ENCODE peak calls at places on chromosomes 4 and X, in ten cellular contexts. One of them, this sample, is unnamed.

GRCh38 chrX:3713225-3713936 is at the start of gene PRKX:
- DNase-seq in AML-193: peak; percentile 18
- DNase-seq in HT1080: peak; percentile 36
- DNase-seq in hypothalamus: no peak
- DNase-seq in Kasumi-1: peak; percentile 12
- DNase-seq in NCI-H774: no peak
- DNase-seq in astrocyte of the cerebellum: no peak
- DNase-seq in T-helper 1 cell: peak; percentile 50
- DNase-seq in progenitor cell of endocrine pancreas: peak; percentile 61
- DNase-seq in H4: peak; percentile 11
- DNase-seq in this sample: no peak

GRCh38 chr4:7500404-7500803 is 65.7 kb upstream of the PSAPL1 start:
- DNase-seq in AML-193: no peak
- DNase-seq in H4: no peak
- DNase-seq in T-helper 1 cell: no peak
- DNase-seq in hypothalamus: no peak
- DNase-seq in Kasumi-1: no peak
- DNase-seq in astrocyte of the cerebellum: no peak
- DNase-seq in HT1080: no peak
- DNase-seq in NCI-H774: no peak
- DNase-seq in progenitor cell of endocrine pancreas: no peak
- DNase-seq in this sample: no peak

GRCh38 chr4:70671091-70671490 is 4.8 kb upstream of the JCHAIN start:
- DNase-seq in H4: no peak
- DNase-seq in HT1080: no peak
- DNase-seq in T-helper 1 cell: no peak
- DNase-seq in hypothalamus: no peak
- DNase-seq in Kasumi-1: no peak
- DNase-seq in progenitor cell of endocrine pancreas: no peak
- DNase-seq in NCI-H774: no peak
- DNase-seq in astrocyte of the cerebellum: no peak
- DNase-seq in AML-193: no peak
- DNase-seq in this sample: no peak

GRCh38 chrX:2710496-2710895 is 19.4 kb downstream of the CD99 start:
- DNase-seq in H4: no peak
- DNase-seq in astrocyte of the cerebellum: no peak
- DNase-seq in AML-193: no peak
- DNase-seq in progenitor cell of endocrine pancreas: no peak
- DNase-seq in Kasumi-1: no peak
- DNase-seq in T-helper 1 cell: no peak
- DNase-seq in hypothalamus: no peak
- DNase-seq in NCI-H774: no peak
- DNase-seq in HT1080: peak; percentile 79
- DNase-seq in this sample: no peak

GRCh38 chr4:24770111-24770584 is 25.2 kb upstream of the SOD3 start:
- DNase-seq in astrocyte of the cerebellum: peak; percentile 86
- DNase-seq in HT1080: peak; percentile 99
- DNase-seq in AML-193: no peak
- DNase-seq in H4: peak; percentile 57
- DNase-seq in T-helper 1 cell: no peak
- DNase-seq in Kasumi-1: peak; percentile 85
- DNase-seq in NCI-H774: no peak
- DNase-seq in progenitor cell of endocrine pancreas: no peak
- DNase-seq in hypothalamus: no peak
- DNase-seq in this sample: no peak

GRCh38 chr4:30792616-30793015 is 72.4 kb downstream of the PCDH7 start:
- DNase-seq in T-helper 1 cell: no peak
- DNase-seq in astrocyte of the cerebellum: no peak
- DNase-seq in Kasumi-1: no peak
- DNase-seq in HT1080: no peak
- DNase-seq in hypothalamus: no peak
- DNase-seq in NCI-H774: no peak
- DNase-seq in H4: no peak
- DNase-seq in progenitor cell of endocrine pancreas: no peak
- DNase-seq in AML-193: no peak
- DNase-seq in this sample: no peak

GRCh38 chr4:141038428-141038827 is 94.8 kb downstream of the RNF150 start:
- DNase-seq in H4: no peak
- DNase-seq in Kasumi-1: no peak
- DNase-seq in progenitor cell of endocrine pancreas: no peak
- DNase-seq in hypothalamus: no peak
- DNase-seq in AML-193: no peak
- DNase-seq in NCI-H774: no peak
- DNase-seq in astrocyte of the cerebellum: no peak
- DNase-seq in HT1080: no peak
- DNase-seq in T-helper 1 cell: no peak
- DNase-seq in this sample: no peak

GRCh38 chrX:45070116-45071007 is 130.3 kb downstream of the DIPK2B start:
- DNase-seq in T-helper 1 cell: no peak
- DNase-seq in AML-193: no peak
- DNase-seq in H4: peak; percentile 49
- DNase-seq in hypothalamus: no peak
- DNase-seq in astrocyte of the cerebellum: peak; percentile 47
- DNase-seq in progenitor cell of endocrine pancreas: no peak
- DNase-seq in HT1080: peak; percentile 36
- DNase-seq in NCI-H774: no peak
- DNase-seq in Kasumi-1: peak; percentile 30
- DNase-seq in this sample: no peak

GRCh38 chrX:10617964-10618342 is 2.4 kb downstream of the MID1 start:
- DNase-seq in T-helper 1 cell: no peak
- DNase-seq in hypothalamus: no peak
- DNase-seq in astrocyte of the cerebellum: no peak
- DNase-seq in Kasumi-1: no peak
- DNase-seq in H4: peak; percentile 23
- DNase-seq in progenitor cell of endocrine pancreas: no peak
- DNase-seq in NCI-H774: no peak
- DNase-seq in AML-193: no peak
- DNase-seq in HT1080: peak; percentile 73
- DNase-seq in this sample: no peak

GRCh38 chr4:142563682-142564291 is 282.3 kb downstream of the INPP4B start:
- DNase-seq in H4: peak; percentile 35
- DNase-seq in hypothalamus: no peak
- DNase-seq in HT1080: peak; percentile 51
- DNase-seq in astrocyte of the cerebellum: no peak
- DNase-seq in T-helper 1 cell: no peak
- DNase-seq in NCI-H774: no peak
- DNase-seq in AML-193: no peak
- DNase-seq in progenitor cell of endocrine pancreas: no peak
- DNase-seq in Kasumi-1: no peak
- DNase-seq in this sample: no peak

GRCh38 chrX:20046270-20046669 is 55.4 kb upstream of the BCLAF3 start:
- DNase-seq in hypothalamus: no peak
- DNase-seq in NCI-H774: no peak
- DNase-seq in T-helper 1 cell: no peak
- DNase-seq in Kasumi-1: no peak
- DNase-seq in astrocyte of the cerebellum: no peak
- DNase-seq in AML-193: no peak
- DNase-seq in H4: no peak
- DNase-seq in HT1080: no peak
- DNase-seq in progenitor cell of endocrine pancreas: no peak
- DNase-seq in this sample: no peak

GRCh38 chrX:72272868-72273267 is 4.2 kb downstream of the RPS4X start:
- DNase-seq in HT1080: peak; percentile 70
- DNase-seq in progenitor cell of endocrine pancreas: no peak
- DNase-seq in T-helper 1 cell: no peak
- DNase-seq in NCI-H774: no peak
- DNase-seq in AML-193: no peak
- DNase-seq in Kasumi-1: no peak
- DNase-seq in H4: peak; percentile 33
- DNase-seq in astrocyte of the cerebellum: peak; percentile 44
- DNase-seq in hypothalamus: no peak
- DNase-seq in this sample: no peak

GRCh38 chrX:154412468-154412867 is 1.1 kb downstream of the TAFAZZIN start:
- DNase-seq in progenitor cell of endocrine pancreas: no peak
- DNase-seq in Kasumi-1: peak; percentile 48
- DNase-seq in hypothalamus: no peak
- DNase-seq in H4: no peak
- DNase-seq in AML-193: peak; percentile 55
- DNase-seq in NCI-H774: no peak
- DNase-seq in astrocyte of the cerebellum: no peak
- DNase-seq in T-helper 1 cell: no peak
- DNase-seq in HT1080: no peak
- DNase-seq in this sample: no peak

GRCh38 chr4:149203256-149204001 is 612.2 kb downstream of the IQCM start:
- DNase-seq in Kasumi-1: no peak
- DNase-seq in progenitor cell of endocrine pancreas: no peak
- DNase-seq in hypothalamus: no peak
- DNase-seq in H4: no peak
- DNase-seq in AML-193: no peak
- DNase-seq in astrocyte of the cerebellum: peak; percentile 13
- DNase-seq in NCI-H774: no peak
- DNase-seq in HT1080: no peak
- DNase-seq in T-helper 1 cell: no peak
- DNase-seq in this sample: no peak

GRCh38 chr4:25915359-25915716 is 1.3 kb downstream of the SMIM20 start:
- DNase-seq in hypothalamus: no peak
- DNase-seq in H4: no peak
- DNase-seq in T-helper 1 cell: no peak
- DNase-seq in HT1080: no peak
- DNase-seq in NCI-H774: no peak
- DNase-seq in progenitor cell of endocrine pancreas: no peak
- DNase-seq in AML-193: no peak
- DNase-seq in Kasumi-1: no peak
- DNase-seq in astrocyte of the cerebellum: no peak
- DNase-seq in this sample: no peak

This sample was measured in NCI-H2107.